ENCODE peak calls at places on chromosomes 16 and 17, in seven cellular contexts. One of them, this sample, is unnamed.

GRCh38 chr17:82351713-82352488 is 7.1 kb upstream of the TEX19 start:
- DNase-seq in progenitor cell of endocrine pancreas: peak
- DNase-seq in foreskin fibroblast: peak
- DNase-seq in effector memory CD8-positive, alpha-beta T cell: peak
- DNase-seq in activated CD4-positive, CD25-positive, alpha-beta regulatory T cell: peak
- DNase-seq in thoracic aorta: peak
- DNase-seq in breast epithelium: peak
- DNase-seq in this sample: peak

GRCh38 chr17:50676065-50676975 is 31.4 kb downstream of the ANKRD40 start:
- DNase-seq in progenitor cell of endocrine pancreas: no peak
- DNase-seq in foreskin fibroblast: no peak
- DNase-seq in effector memory CD8-positive, alpha-beta T cell: no peak
- DNase-seq in activated CD4-positive, CD25-positive, alpha-beta regulatory T cell: no peak
- DNase-seq in thoracic aorta: no peak
- DNase-seq in breast epithelium: no peak
- DNase-seq in this sample: no peak

GRCh38 chr16:57721765-57722499 is 13.6 kb upstream of the KATNB1 start:
- DNase-seq in progenitor cell of endocrine pancreas: no peak
- DNase-seq in foreskin fibroblast: no peak
- DNase-seq in effector memory CD8-positive, alpha-beta T cell: no peak
- DNase-seq in activated CD4-positive, CD25-positive, alpha-beta regulatory T cell: no peak
- DNase-seq in thoracic aorta: no peak
- DNase-seq in breast epithelium: no peak
- DNase-seq in this sample: no peak

GRCh38 chr17:61322316-61323014 is 77.2 kb upstream of the TBX2 start:
- DNase-seq in progenitor cell of endocrine pancreas: no peak
- DNase-seq in foreskin fibroblast: no peak
- DNase-seq in effector memory CD8-positive, alpha-beta T cell: no peak
- DNase-seq in activated CD4-positive, CD25-positive, alpha-beta regulatory T cell: no peak
- DNase-seq in thoracic aorta: no peak
- DNase-seq in breast epithelium: no peak
- DNase-seq in this sample: no peak

GRCh38 chr17:49079840-49080663 is 52.5 kb upstream of the B4GALNT2 start:
- DNase-seq in progenitor cell of endocrine pancreas: no peak
- DNase-seq in foreskin fibroblast: no peak
- DNase-seq in effector memory CD8-positive, alpha-beta T cell: no peak
- DNase-seq in activated CD4-positive, CD25-positive, alpha-beta regulatory T cell: no peak
- DNase-seq in thoracic aorta: no peak
- DNase-seq in breast epithelium: no peak
- DNase-seq in this sample: no peak

GRCh38 chr17:67992541-67993152 is 3.6 kb downstream of the C17orf58 start:
- DNase-seq in progenitor cell of endocrine pancreas: no peak
- DNase-seq in foreskin fibroblast: no peak
- DNase-seq in effector memory CD8-positive, alpha-beta T cell: no peak
- DNase-seq in activated CD4-positive, CD25-positive, alpha-beta regulatory T cell: no peak
- DNase-seq in thoracic aorta: no peak
- DNase-seq in breast epithelium: no peak
- DNase-seq in this sample: no peak

GRCh38 chr17:79006001-79006400 is 3.6 kb downstream of the CANT1 start:
- DNase-seq in progenitor cell of endocrine pancreas: no peak
- DNase-seq in foreskin fibroblast: no peak
- DNase-seq in effector memory CD8-positive, alpha-beta T cell: no peak
- DNase-seq in activated CD4-positive, CD25-positive, alpha-beta regulatory T cell: no peak
- DNase-seq in thoracic aorta: no peak
- DNase-seq in breast epithelium: no peak
- DNase-seq in this sample: no peak

GRCh38 chr17:45413498-45413923 is 19.2 kb downstream of the ARHGAP27 start:
- DNase-seq in progenitor cell of endocrine pancreas: no peak
- DNase-seq in foreskin fibroblast: no peak
- DNase-seq in effector memory CD8-positive, alpha-beta T cell: no peak
- DNase-seq in activated CD4-positive, CD25-positive, alpha-beta regulatory T cell: no peak
- DNase-seq in thoracic aorta: no peak
- DNase-seq in breast epithelium: no peak
- DNase-seq in this sample: no peak

GRCh38 chr16:77211880-77212735 is 12.9 kb downstream of the SYCE1L start:
- DNase-seq in progenitor cell of endocrine pancreas: peak
- DNase-seq in foreskin fibroblast: peak
- DNase-seq in effector memory CD8-positive, alpha-beta T cell: peak
- DNase-seq in activated CD4-positive, CD25-positive, alpha-beta regulatory T cell: no peak
- DNase-seq in thoracic aorta: no peak
- DNase-seq in breast epithelium: peak
- DNase-seq in this sample: no peak

GRCh38 chr17:8855477-8856204 is 11.8 kb downstream of the PIK3R6 start:
- DNase-seq in progenitor cell of endocrine pancreas: no peak
- DNase-seq in foreskin fibroblast: no peak
- DNase-seq in effector memory CD8-positive, alpha-beta T cell: no peak
- DNase-seq in activated CD4-positive, CD25-positive, alpha-beta regulatory T cell: no peak
- DNase-seq in thoracic aorta: no peak
- DNase-seq in breast epithelium: no peak
- DNase-seq in this sample: no peak

GRCh38 chr16:86994651-86995171 is 322.5 kb downstream of the C16orf95 start:
- DNase-seq in progenitor cell of endocrine pancreas: no peak
- DNase-seq in foreskin fibroblast: peak
- DNase-seq in effector memory CD8-positive, alpha-beta T cell: no peak
- DNase-seq in activated CD4-positive, CD25-positive, alpha-beta regulatory T cell: no peak
- DNase-seq in thoracic aorta: no peak
- DNase-seq in breast epithelium: no peak
- DNase-seq in this sample: peak

GRCh38 chr16:83116274-83116892 is 489.6 kb downstream of the CDH13 start:
- DNase-seq in progenitor cell of endocrine pancreas: no peak
- DNase-seq in foreskin fibroblast: peak
- DNase-seq in effector memory CD8-positive, alpha-beta T cell: no peak
- DNase-seq in activated CD4-positive, CD25-positive, alpha-beta regulatory T cell: no peak
- DNase-seq in thoracic aorta: no peak
- DNase-seq in breast epithelium: no peak
- DNase-seq in this sample: no peak

GRCh38 chr17:44360826-44361225 is 2.8 kb downstream of the FAM171A2 start:
- DNase-seq in progenitor cell of endocrine pancreas: no peak
- DNase-seq in foreskin fibroblast: peak
- DNase-seq in effector memory CD8-positive, alpha-beta T cell: no peak
- DNase-seq in activated CD4-positive, CD25-positive, alpha-beta regulatory T cell: no peak
- DNase-seq in thoracic aorta: no peak
- DNase-seq in breast epithelium: no peak
- DNase-seq in this sample: no peak

GRCh38 chr17:77581480-77581879 is 377.0 kb upstream of the TNRC6C start:
- DNase-seq in progenitor cell of endocrine pancreas: no peak
- DNase-seq in foreskin fibroblast: peak
- DNase-seq in effector memory CD8-positive, alpha-beta T cell: no peak
- DNase-seq in activated CD4-positive, CD25-positive, alpha-beta regulatory T cell: no peak
- DNase-seq in thoracic aorta: no peak
- DNase-seq in breast epithelium: no peak
- DNase-seq in this sample: peak

GRCh38 chr17:27226611-27227234 is 67.2 kb upstream of the WSB1 start:
- DNase-seq in progenitor cell of endocrine pancreas: no peak
- DNase-seq in foreskin fibroblast: peak
- DNase-seq in effector memory CD8-positive, alpha-beta T cell: no peak
- DNase-seq in activated CD4-positive, CD25-positive, alpha-beta regulatory T cell: no peak
- DNase-seq in thoracic aorta: no peak
- DNase-seq in breast epithelium: no peak
- DNase-seq in this sample: no peak

GRCh38 chr16:1678500-1679098 is 520 bp downstream of the JPT2 start:
- DNase-seq in progenitor cell of endocrine pancreas: no peak
- DNase-seq in foreskin fibroblast: peak
- DNase-seq in effector memory CD8-positive, alpha-beta T cell: peak
- DNase-seq in activated CD4-positive, CD25-positive, alpha-beta regulatory T cell: peak
- DNase-seq in thoracic aorta: no peak
- DNase-seq in breast epithelium: peak
- DNase-seq in this sample: no peak

GRCh38 chr17:56570199-56570598 is 23.3 kb upstream of the NOG start:
- DNase-seq in progenitor cell of endocrine pancreas: no peak
- DNase-seq in foreskin fibroblast: no peak
- DNase-seq in effector memory CD8-positive, alpha-beta T cell: no peak
- DNase-seq in activated CD4-positive, CD25-positive, alpha-beta regulatory T cell: no peak
- DNase-seq in thoracic aorta: no peak
- DNase-seq in breast epithelium: no peak
- DNase-seq in this sample: no peak

GRCh38 chr16:588639-588888 is 1.3 kb upstream of the RAB40C start:
- DNase-seq in progenitor cell of endocrine pancreas: peak
- DNase-seq in foreskin fibroblast: peak
- DNase-seq in effector memory CD8-positive, alpha-beta T cell: peak
- DNase-seq in activated CD4-positive, CD25-positive, alpha-beta regulatory T cell: peak
- DNase-seq in thoracic aorta: peak
- DNase-seq in breast epithelium: no peak
- DNase-seq in this sample: no peak

GRCh38 chr16:17194190-17194780 is 276.5 kb downstream of the XYLT1 start:
- DNase-seq in progenitor cell of endocrine pancreas: peak
- DNase-seq in foreskin fibroblast: peak
- DNase-seq in effector memory CD8-positive, alpha-beta T cell: peak
- DNase-seq in activated CD4-positive, CD25-positive, alpha-beta regulatory T cell: peak
- DNase-seq in thoracic aorta: no peak
- DNase-seq in breast epithelium: no peak
- DNase-seq in this sample: no peak

GRCh38 chr17:74779948-74780400 is 3.8 kb upstream of the NAT9 start:
- DNase-seq in progenitor cell of endocrine pancreas: no peak
- DNase-seq in foreskin fibroblast: no peak
- DNase-seq in effector memory CD8-positive, alpha-beta T cell: peak
- DNase-seq in activated CD4-positive, CD25-positive, alpha-beta regulatory T cell: no peak
- DNase-seq in thoracic aorta: no peak
- DNase-seq in breast epithelium: no peak
- DNase-seq in this sample: no peak

GRCh38 chr16:22139008-22139407 is 23.3 kb upstream of the SDR42E2 start:
- DNase-seq in progenitor cell of endocrine pancreas: no peak
- DNase-seq in foreskin fibroblast: no peak
- DNase-seq in effector memory CD8-positive, alpha-beta T cell: no peak
- DNase-seq in activated CD4-positive, CD25-positive, alpha-beta regulatory T cell: no peak
- DNase-seq in thoracic aorta: no peak
- DNase-seq in breast epithelium: no peak
- DNase-seq in this sample: no peak

GRCh38 chr17:36183001-36183810 is 6.8 kb upstream of the TBC1D3B start:
- DNase-seq in progenitor cell of endocrine pancreas: peak
- DNase-seq in foreskin fibroblast: peak
- DNase-seq in effector memory CD8-positive, alpha-beta T cell: no peak
- DNase-seq in activated CD4-positive, CD25-positive, alpha-beta regulatory T cell: no peak
- DNase-seq in thoracic aorta: no peak
- DNase-seq in breast epithelium: peak
- DNase-seq in this sample: peak

GRCh38 chr17:5552841-5553240 is 31.5 kb downstream of the NLRP1 start:
- DNase-seq in progenitor cell of endocrine pancreas: no peak
- DNase-seq in foreskin fibroblast: no peak
- DNase-seq in effector memory CD8-positive, alpha-beta T cell: no peak
- DNase-seq in activated CD4-positive, CD25-positive, alpha-beta regulatory T cell: no peak
- DNase-seq in thoracic aorta: no peak
- DNase-seq in breast epithelium: no peak
- DNase-seq in this sample: no peak

GRCh38 chr17:60641810-60642220 is 35.8 kb upstream of the BCAS3 start:
- DNase-seq in progenitor cell of endocrine pancreas: peak
- DNase-seq in foreskin fibroblast: peak
- DNase-seq in effector memory CD8-positive, alpha-beta T cell: peak
- DNase-seq in activated CD4-positive, CD25-positive, alpha-beta regulatory T cell: peak
- DNase-seq in thoracic aorta: no peak
- DNase-seq in breast epithelium: no peak
- DNase-seq in this sample: peak

GRCh38 chr17:31320231-31320630 is 1.2 kb downstream of the EVI2A start:
- DNase-seq in progenitor cell of endocrine pancreas: no peak
- DNase-seq in foreskin fibroblast: no peak
- DNase-seq in effector memory CD8-positive, alpha-beta T cell: no peak
- DNase-seq in activated CD4-positive, CD25-positive, alpha-beta regulatory T cell: no peak
- DNase-seq in thoracic aorta: no peak
- DNase-seq in breast epithelium: no peak
- DNase-seq in this sample: no peak

GRCh38 chr17:47205419-47205963 is 3.7 kb upstream of the MYL4 start:
- DNase-seq in progenitor cell of endocrine pancreas: no peak
- DNase-seq in foreskin fibroblast: peak
- DNase-seq in effector memory CD8-positive, alpha-beta T cell: peak
- DNase-seq in activated CD4-positive, CD25-positive, alpha-beta regulatory T cell: peak
- DNase-seq in thoracic aorta: no peak
- DNase-seq in breast epithelium: peak
- DNase-seq in this sample: no peak

GRCh38 chr16:88934066-88934667 is 42.8 kb downstream of the CBFA2T3 start:
- DNase-seq in progenitor cell of endocrine pancreas: no peak
- DNase-seq in foreskin fibroblast: no peak
- DNase-seq in effector memory CD8-positive, alpha-beta T cell: no peak
- DNase-seq in activated CD4-positive, CD25-positive, alpha-beta regulatory T cell: no peak
- DNase-seq in thoracic aorta: no peak
- DNase-seq in breast epithelium: no peak
- DNase-seq in this sample: no peak

GRCh38 chr17:13807103-13807502 is 205.4 kb upstream of the HS3ST3A1 start:
- DNase-seq in progenitor cell of endocrine pancreas: no peak
- DNase-seq in foreskin fibroblast: no peak
- DNase-seq in effector memory CD8-positive, alpha-beta T cell: no peak
- DNase-seq in activated CD4-positive, CD25-positive, alpha-beta regulatory T cell: no peak
- DNase-seq in thoracic aorta: no peak
- DNase-seq in breast epithelium: no peak
- DNase-seq in this sample: no peak

GRCh38 chr16:16038950-16039349 is 89.5 kb downstream of the ABCC1 start:
- DNase-seq in progenitor cell of endocrine pancreas: no peak
- DNase-seq in foreskin fibroblast: no peak
- DNase-seq in effector memory CD8-positive, alpha-beta T cell: no peak
- DNase-seq in activated CD4-positive, CD25-positive, alpha-beta regulatory T cell: no peak
- DNase-seq in thoracic aorta: no peak
- DNase-seq in breast epithelium: no peak
- DNase-seq in this sample: no peak

GRCh38 chr17:16994626-16995025 is 22.7 kb upstream of the TNFRSF13B start:
- DNase-seq in progenitor cell of endocrine pancreas: no peak
- DNase-seq in foreskin fibroblast: peak
- DNase-seq in effector memory CD8-positive, alpha-beta T cell: no peak
- DNase-seq in activated CD4-positive, CD25-positive, alpha-beta regulatory T cell: no peak
- DNase-seq in thoracic aorta: no peak
- DNase-seq in breast epithelium: no peak
- DNase-seq in this sample: no peak

GRCh38 chr17:54754560-54754959 is 146.1 kb upstream of the TOM1L1 start:
- DNase-seq in progenitor cell of endocrine pancreas: no peak
- DNase-seq in foreskin fibroblast: no peak
- DNase-seq in effector memory CD8-positive, alpha-beta T cell: no peak
- DNase-seq in activated CD4-positive, CD25-positive, alpha-beta regulatory T cell: no peak
- DNase-seq in thoracic aorta: no peak
- DNase-seq in breast epithelium: no peak
- DNase-seq in this sample: no peak

GRCh38 chr17:80892019-80892855 is 99.4 kb upstream of the CHMP6 start:
- DNase-seq in progenitor cell of endocrine pancreas: no peak
- DNase-seq in foreskin fibroblast: peak
- DNase-seq in effector memory CD8-positive, alpha-beta T cell: peak
- DNase-seq in activated CD4-positive, CD25-positive, alpha-beta regulatory T cell: peak
- DNase-seq in thoracic aorta: peak
- DNase-seq in breast epithelium: peak
- DNase-seq in this sample: peak

GRCh38 chr17:47956818-47957590 is 679 bp downstream of the PRR15L start:
- DNase-seq in progenitor cell of endocrine pancreas: no peak
- DNase-seq in foreskin fibroblast: no peak
- DNase-seq in effector memory CD8-positive, alpha-beta T cell: no peak
- DNase-seq in activated CD4-positive, CD25-positive, alpha-beta regulatory T cell: no peak
- DNase-seq in thoracic aorta: no peak
- DNase-seq in breast epithelium: no peak
- DNase-seq in this sample: no peak

GRCh38 chr16:5215911-5216310 is 118.3 kb upstream of the EEF2KMT start:
- DNase-seq in progenitor cell of endocrine pancreas: no peak
- DNase-seq in foreskin fibroblast: no peak
- DNase-seq in effector memory CD8-positive, alpha-beta T cell: no peak
- DNase-seq in activated CD4-positive, CD25-positive, alpha-beta regulatory T cell: no peak
- DNase-seq in thoracic aorta: no peak
- DNase-seq in breast epithelium: no peak
- DNase-seq in this sample: no peak

This sample was measured in AG09309.